ENCODE peak calls at places on chromosomes 5 and 9, in five cellular contexts. A is ovary, C is HepG2, N is A549, D is sigmoid colon. G is an unnamed sample.

GRCh38 chr5:61280205-61280604 is 51.9 kb upstream of the ZSWIM6 start:
- DNase-seq in D (no peak), C (no peak), A (no peak), N (no peak), G (no peak)

GRCh38 chr5:153352685-153353219 is 137.7 kb upstream of the GRIA1 start:
- DNase-seq in N (no peak), A (no peak), D (no peak), C (no peak), G (no peak)

GRCh38 chr5:163894645-163895044 is 389.2 kb downstream of the MAT2B start:
- DNase-seq in C (no peak), A (no peak), N (no peak), D (no peak), G (no peak)

GRCh38 chr9:71793386-71794105 is 25.2 kb upstream of the CEMIP2 start:
- DNase-seq in N (no peak), D (no peak), A (no peak), C (peak), G (no peak)

GRCh38 chr5:102778478-102778877 is 23.4 kb downstream of the PAM start:
- DNase-seq in C (no peak), D (no peak), N (no peak), A (no peak), G (no peak)

GRCh38 chr5:36728697-36729543 is 122.5 kb downstream of the SLC1A3 start:
- DNase-seq in A (no peak), C (peak), N (peak), D (no peak), G (no peak)

GRCh38 chr9:4137234-4137633 is 162.6 kb downstream of the GLIS3 start:
- DNase-seq in A (no peak), D (no peak), N (peak), C (peak), G (no peak)

GRCh38 chr5:143791848-143792701 is 19.9 kb upstream of the HMHB1 start:
- DNase-seq in C (no peak), A (no peak), D (no peak), N (no peak), G (no peak)

GRCh38 chr5:56329652-56330051 is 96.5 kb upstream of the ANKRD55 start:
- DNase-seq in A (no peak), N (no peak), D (no peak), C (peak), G (no peak)

GRCh38 chr5:5645891-5646290 is 223.4 kb downstream of the ICE1 start:
- DNase-seq in D (no peak), N (no peak), C (no peak), A (no peak), G (no peak)

GRCh38 chr5:107043665-107044064 is 627.1 kb downstream of the EFNA5 start:
- DNase-seq in D (no peak), C (no peak), N (no peak), A (no peak), G (no peak)

GRCh38 chr9:93698140-93698908 is 121.9 kb downstream of the PHF2 start:
- DNase-seq in D (no peak), A (no peak), N (no peak), C (no peak), G (no peak)

GRCh38 chr5:150189728-150190502 is at the start of gene SLC6A7:
- DNase-seq in C (no peak), N (no peak), A (peak), D (no peak), G (no peak)

GRCh38 chr9:77402286-77402685 is 225.0 kb downstream of the VPS13A start:
- DNase-seq in C (no peak), N (no peak), A (no peak), D (no peak), G (no peak)

GRCh38 chr5:39447059-39447458 is 22.3 kb upstream of the DAB2 start:
- DNase-seq in A (no peak), C (no peak), D (no peak), N (no peak), G (no peak)

GRCh38 chr9:120702075-120702474 is 12.2 kb downstream of the MEGF9 start:
- DNase-seq in N (no peak), D (no peak), A (no peak), C (peak), G (no peak)

GRCh38 chr9:109653470-109653869 is 126.5 kb upstream of the PALM2AKAP2 start:
- DNase-seq in C (no peak), N (no peak), A (no peak), D (no peak), G (no peak)

GRCh38 chr9:102845847-102846246 is 149.3 kb upstream of the CYLC2 start:
- DNase-seq in A (no peak), D (no peak), C (no peak), N (no peak), G (no peak)
- TF ChIP-seq POLR2A in A (no peak), D (no peak), C (no peak), N (no peak), G (no peak)

GRCh38 chr9:85432599-85432998 is 309.2 kb downstream of the AGTPBP1 start:
- DNase-seq in A (no peak), C (no peak), N (no peak), D (no peak), G (no peak)

GRCh38 chr9:85427749-85428148 is 314.0 kb downstream of the AGTPBP1 start:
- DNase-seq in D (no peak), C (no peak), N (no peak), A (no peak), G (no peak)

GRCh38 chr9:85431396-85432102 is 310.2 kb downstream of the AGTPBP1 start:
- DNase-seq in A (no peak), N (no peak), D (no peak), C (no peak), G (no peak)

GRCh38 chr9:85430659-85431370 is 310.9 kb downstream of the AGTPBP1 start:
- DNase-seq in N (no peak), C (no peak), A (no peak), D (no peak), G (no peak)

DNA sequence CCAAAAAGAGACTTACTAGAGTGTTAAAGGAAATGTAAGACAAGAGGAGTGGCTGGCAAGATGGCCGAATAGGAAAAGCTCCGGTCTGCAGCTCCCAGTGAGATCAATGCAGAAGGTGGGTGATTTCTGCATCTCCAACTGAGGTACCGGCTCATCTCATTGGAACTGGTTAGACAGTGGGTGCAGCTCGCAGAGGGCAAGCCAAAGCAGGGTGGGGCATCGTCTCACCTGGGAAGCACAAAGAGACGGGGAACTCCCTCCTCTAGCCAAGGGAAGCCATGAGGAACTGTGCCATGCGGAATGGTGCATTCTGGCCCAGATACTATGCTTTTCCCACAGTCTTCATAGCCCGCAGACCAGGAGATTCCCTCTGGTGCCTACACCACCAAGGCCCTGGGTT is 308.7 kb downstream of the AGTPBP1 start:
- DNase-seq in A (no peak), D (no peak), N (no peak), C (no peak), G (no peak)
- H3K4me3 ChIP-seq in A (no peak), D (no peak), N (no peak), C (no peak), G (no peak)

GRCh38 chr5:139820606-139821005 is 25.0 kb downstream of the PSD2 start:
- DNase-seq in C (no peak), A (no peak), N (no peak), D (peak), G (no peak)

GRCh38 chr5:139820130-139820529 is 24.5 kb downstream of the PSD2 start:
- DNase-seq in C (no peak), A (peak), N (no peak), D (peak), G (no peak)

GRCh38 chr5:139821806-139822552 is 26.4 kb downstream of the PSD2 start:
- DNase-seq in D (peak), N (no peak), A (no peak), C (no peak), G (no peak)

GRCh38 chr5:139823757-139824355 is 28.2 kb downstream of the PSD2 start:
- DNase-seq in N (no peak), C (no peak), A (no peak), D (peak), G (no peak)

DNA sequence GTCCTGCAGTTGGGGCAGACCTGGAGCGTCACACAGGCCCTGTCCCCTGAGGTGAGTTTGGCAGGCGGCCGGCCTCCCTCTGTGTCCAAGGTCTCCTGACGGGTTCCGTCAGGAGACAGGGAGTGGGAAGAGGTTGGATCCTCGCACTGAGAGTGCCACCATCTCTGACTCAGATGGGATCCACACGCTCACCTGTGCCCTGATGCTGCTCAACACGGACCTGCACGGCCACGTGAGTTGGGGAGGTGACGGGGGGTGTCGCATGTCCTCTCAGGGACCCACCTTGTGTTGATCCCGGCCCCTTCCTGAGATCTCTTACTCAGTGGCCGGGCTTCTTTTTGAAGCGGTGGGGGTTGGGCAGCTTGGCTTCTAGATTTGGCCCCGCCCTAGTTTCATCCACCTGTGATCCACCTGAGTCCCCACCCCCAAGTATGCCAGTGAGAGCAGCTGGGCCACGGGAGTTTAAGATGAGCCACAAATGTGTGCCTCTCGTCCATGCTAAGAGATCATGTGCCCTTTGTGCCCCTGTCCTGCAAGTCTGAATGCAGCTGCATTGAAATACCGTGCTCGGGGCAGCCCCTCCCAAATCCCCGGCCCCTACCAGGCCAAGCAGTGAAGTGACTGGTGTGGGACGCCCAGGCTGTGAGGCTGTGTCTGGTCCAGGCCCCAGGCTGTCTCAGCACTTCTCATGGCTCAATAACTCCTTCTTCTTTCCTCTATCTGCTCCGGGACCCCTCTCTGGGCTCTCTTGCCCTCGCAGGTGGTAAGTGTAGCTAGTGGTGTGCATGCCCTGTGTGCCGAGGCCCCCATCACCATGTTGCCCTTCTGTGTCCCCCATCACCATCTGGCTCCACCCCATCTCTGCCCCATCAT is 27.2 kb downstream of the PSD2 start:
- DNase-seq in A (peak), N (no peak), D (peak), C (no peak), G (no peak)
- TF ChIP-seq EP300 in A (no peak), N (no peak), D (no peak), C (no peak), G (no peak)

GRCh38 chr5:122112733-122113558 is 16.4 kb upstream of the ZNF474 start:
- DNase-seq in D (no peak), A (no peak), N (no peak), C (no peak), G (no peak)
- TF ChIP-seq POLR2A in D (no peak), A (no peak), N (no peak), C (no peak), G (no peak)

DNA sequence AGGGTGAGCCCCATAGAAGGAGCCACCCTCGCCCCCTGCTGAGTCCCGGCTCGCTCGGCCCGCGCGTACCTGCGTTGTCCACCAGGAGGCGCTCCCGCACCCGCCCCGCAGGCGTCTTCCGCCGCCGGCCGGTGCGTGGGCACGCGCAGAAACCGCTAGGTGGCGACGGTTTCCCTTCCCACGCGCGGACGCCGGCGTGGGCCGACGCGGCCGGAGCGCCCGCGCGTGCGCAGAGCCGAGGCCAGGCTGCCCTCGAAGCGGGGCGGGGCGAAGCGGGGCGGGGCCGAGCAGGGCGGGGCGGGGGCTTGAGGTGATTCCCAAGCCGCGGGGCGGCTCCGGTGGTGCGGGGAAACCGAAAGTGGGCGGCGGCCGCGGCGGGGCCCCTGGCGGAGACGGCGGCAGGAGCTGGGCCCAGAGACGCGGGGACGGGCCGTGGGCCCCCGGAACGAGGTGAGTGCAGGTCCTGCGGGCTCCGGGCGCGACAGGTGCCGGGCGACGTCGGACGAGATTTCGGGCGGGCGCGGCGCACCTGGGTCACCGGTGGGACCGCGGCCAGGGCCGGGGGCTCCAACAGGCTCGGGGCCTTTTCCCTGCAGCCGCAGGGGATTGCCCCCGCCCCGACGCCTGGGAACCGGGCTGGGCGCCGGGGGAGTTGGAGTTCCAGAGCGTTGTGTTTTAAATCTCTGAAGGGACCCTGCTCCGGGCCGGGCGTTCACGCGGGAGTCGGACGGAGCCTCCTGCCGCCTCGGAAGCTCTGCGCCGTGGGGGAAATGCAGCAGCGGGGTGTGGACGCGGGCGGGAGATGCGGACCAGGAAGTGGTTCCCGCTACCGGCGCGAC is at the start of gene TDRD7:
- DNase-seq in N (peak), D (peak), C (peak), A (peak), G (peak)
- H3K4me3 ChIP-seq in N (peak), D (peak), C (peak), A (peak), G (peak)

GRCh38 chr9:137070201-137070905 is at the start of gene SAPCD2:
- DNase-seq in C (peak), D (peak), N (peak), A (peak), G (peak)
- TF ChIP-seq EP300 in C (no peak), D (no peak), N (no peak), A (no peak), G (no peak)

DNA sequence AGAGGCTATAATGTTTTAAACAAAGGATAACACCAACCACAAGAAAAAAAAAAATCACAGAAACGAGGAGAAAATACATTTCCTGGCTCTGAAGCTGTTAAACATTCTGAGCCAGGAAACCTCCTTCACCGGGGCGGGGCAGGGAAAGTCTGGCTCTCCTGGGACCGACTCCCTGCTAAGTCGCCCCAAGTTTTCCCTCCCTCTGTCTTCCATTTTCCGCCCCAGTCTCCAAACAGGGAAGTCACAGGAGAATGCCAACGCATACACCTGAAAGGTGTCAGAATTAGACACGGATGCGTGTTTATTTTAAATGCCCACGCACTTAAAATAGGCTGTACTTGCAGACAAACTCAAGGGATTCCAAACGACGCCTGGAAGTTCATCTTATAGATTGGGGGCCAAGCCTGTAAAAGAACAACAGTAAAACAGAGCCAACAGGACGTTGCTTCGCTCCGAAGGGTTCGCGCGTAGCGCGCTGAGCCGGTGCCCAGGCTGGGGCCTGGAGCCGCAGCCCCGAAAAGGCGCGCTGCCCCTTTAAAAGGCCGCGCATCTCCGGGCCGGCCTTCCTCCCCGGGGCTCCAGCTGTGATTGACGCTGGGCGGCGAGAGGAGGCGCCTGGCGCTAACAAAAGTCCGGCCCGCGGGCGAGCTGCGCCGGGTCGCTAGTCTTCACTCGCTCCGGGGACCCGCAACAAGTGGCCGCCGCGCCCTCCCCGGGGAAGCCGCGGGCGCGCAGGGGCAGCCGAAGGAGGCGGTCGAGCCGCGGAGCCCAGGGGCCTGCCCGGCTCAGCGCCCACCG is at the start of gene FBXL7:
- DNase-seq in A (peak), N (peak), D (peak), C (peak), G (peak)
- TF ChIP-seq POLR2A in A (no peak), N (peak), D (peak), C (no peak), G (no peak)

G was measured in stomach.